ENCODE peak calls at places on chromosome 13, in six cellular contexts. One of them, this sample, is unnamed.
A peak's percentile ranks its signal among the peaks of the same experiment; 100 is the strongest.

GRCh38 chr13:99800951-99801350 is 170.6 kb downstream of the ZIC5 start:
- DNase-seq in A549: no peak
- DNase-seq in endothelial cell of umbilical vein: no peak
- DNase-seq in GM12878: no peak
- DNase-seq in HCT116: no peak
- DNase-seq in H1: no peak
- DNase-seq in this sample: no peak

GRCh38 chr13:50979187-50979586 is 69.6 kb downstream of the RNASEH2B start:
- DNase-seq in A549: no peak
- DNase-seq in endothelial cell of umbilical vein: no peak
- DNase-seq in GM12878: no peak
- DNase-seq in HCT116: no peak
- DNase-seq in H1: no peak
- DNase-seq in this sample: peak; percentile 44

GRCh38 chr13:68940049-68940448 is 1167.6 kb upstream of the ATXN8OS start:
- DNase-seq in A549: no peak
- DNase-seq in endothelial cell of umbilical vein: no peak
- DNase-seq in GM12878: no peak
- DNase-seq in HCT116: no peak
- DNase-seq in H1: no peak
- DNase-seq in this sample: no peak

GRCh38 chr13:20566424-20566916 is 487 bp upstream of the IFT88 start:
- DNase-seq in A549: peak; percentile 76
- DNase-seq in endothelial cell of umbilical vein: no peak
- DNase-seq in GM12878: no peak
- DNase-seq in HCT116: peak; percentile 48
- DNase-seq in H1: peak; percentile 17
- DNase-seq in this sample: no peak

GRCh38 chr13:66048888-66049287 is 1181.2 kb downstream of the PCDH9 start:
- DNase-seq in A549: no peak
- DNase-seq in endothelial cell of umbilical vein: no peak
- DNase-seq in GM12878: no peak
- DNase-seq in HCT116: no peak
- DNase-seq in H1: no peak
- DNase-seq in this sample: no peak

GRCh38 chr13:48748681-48749080 is 95.0 kb downstream of the CYSLTR2 start:
- DNase-seq in A549: no peak
- DNase-seq in endothelial cell of umbilical vein: no peak
- DNase-seq in GM12878: no peak
- DNase-seq in HCT116: no peak
- DNase-seq in H1: no peak
- DNase-seq in this sample: no peak

GRCh38 chr13:25018729-25019115 is 77.2 kb upstream of the PABPC3 start:
- DNase-seq in A549: peak; percentile 46
- DNase-seq in endothelial cell of umbilical vein: no peak
- DNase-seq in GM12878: no peak
- DNase-seq in HCT116: no peak
- DNase-seq in H1: no peak
- DNase-seq in this sample: no peak

GRCh38 chr13:113863511-113864302 is at the start of gene GAS6:
- DNase-seq in A549: peak; percentile 27
- DNase-seq in endothelial cell of umbilical vein: peak; percentile 53
- DNase-seq in GM12878: no peak
- DNase-seq in HCT116: no peak
- DNase-seq in H1: no peak
- DNase-seq in this sample: no peak

GRCh38 chr13:62799038-62799535 is 1383.4 kb upstream of the PCDH20 start:
- DNase-seq in A549: no peak
- DNase-seq in endothelial cell of umbilical vein: no peak
- DNase-seq in GM12878: no peak
- DNase-seq in HCT116: no peak
- DNase-seq in H1: no peak
- DNase-seq in this sample: no peak

GRCh38 chr13:24288870-24289269 is 20.5 kb upstream of the C1QTNF9 start:
- DNase-seq in A549: no peak
- DNase-seq in endothelial cell of umbilical vein: no peak
- DNase-seq in GM12878: no peak
- DNase-seq in HCT116: no peak
- DNase-seq in H1: no peak
- DNase-seq in this sample: no peak

GRCh38 chr13:113849981-113850721 is 13.7 kb downstream of the GAS6 start:
- DNase-seq in A549: no peak
- DNase-seq in endothelial cell of umbilical vein: no peak
- DNase-seq in GM12878: no peak
- DNase-seq in HCT116: no peak
- DNase-seq in H1: no peak
- DNase-seq in this sample: no peak

GRCh38 chr13:50831510-50831909 is 12.0 kb downstream of the DLEU7 start:
- DNase-seq in A549: no peak
- DNase-seq in endothelial cell of umbilical vein: no peak
- DNase-seq in GM12878: no peak
- DNase-seq in HCT116: no peak
- DNase-seq in H1: no peak
- DNase-seq in this sample: no peak

GRCh38 chr13:99803141-99803540 is 168.4 kb downstream of the ZIC5 start:
- DNase-seq in A549: no peak
- DNase-seq in endothelial cell of umbilical vein: no peak
- DNase-seq in GM12878: no peak
- DNase-seq in HCT116: no peak
- DNase-seq in H1: no peak
- DNase-seq in this sample: no peak

GRCh38 chr13:44758595-44759221 is 182.6 kb upstream of the TSC22D1 start:
- DNase-seq in A549: peak; percentile 40
- DNase-seq in endothelial cell of umbilical vein: peak; percentile 85
- DNase-seq in GM12878: no peak
- DNase-seq in HCT116: no peak
- DNase-seq in H1: no peak
- DNase-seq in this sample: no peak

GRCh38 chr13:39874331-39875055 is 219.0 kb downstream of the COG6 start:
- DNase-seq in A549: no peak
- DNase-seq in endothelial cell of umbilical vein: peak; percentile 62
- DNase-seq in GM12878: no peak
- DNase-seq in HCT116: no peak
- DNase-seq in H1: no peak
- DNase-seq in this sample: no peak

GRCh38 chr13:98576963-98577822 is at the start of gene STK24:
- DNase-seq in A549: peak; percentile 56
- DNase-seq in endothelial cell of umbilical vein: peak; percentile 78
- DNase-seq in GM12878: no peak
- DNase-seq in HCT116: no peak
- DNase-seq in H1: no peak
- DNase-seq in this sample: peak; percentile 75

GRCh38 chr13:30734434-30734833 is 909 bp upstream of the ALOX5AP start:
- DNase-seq in A549: no peak
- DNase-seq in endothelial cell of umbilical vein: no peak
- DNase-seq in GM12878: no peak
- DNase-seq in HCT116: no peak
- DNase-seq in H1: peak; percentile 2
- DNase-seq in this sample: no peak

GRCh38 chr13:30736921-30737320 is 1.6 kb downstream of the ALOX5AP start:
- DNase-seq in A549: no peak
- DNase-seq in endothelial cell of umbilical vein: no peak
- DNase-seq in GM12878: no peak
- DNase-seq in HCT116: no peak
- DNase-seq in H1: no peak
- DNase-seq in this sample: no peak

GRCh38 chr13:30736461-30736860 is 1.1 kb downstream of the ALOX5AP start:
- DNase-seq in A549: no peak
- DNase-seq in endothelial cell of umbilical vein: no peak
- DNase-seq in GM12878: no peak
- DNase-seq in HCT116: no peak
- DNase-seq in H1: no peak
- DNase-seq in this sample: no peak

GRCh38 chr13:30737511-30738342 is 2.4 kb downstream of the ALOX5AP start:
- DNase-seq in A549: no peak
- DNase-seq in endothelial cell of umbilical vein: no peak
- DNase-seq in GM12878: no peak
- DNase-seq in HCT116: no peak
- DNase-seq in H1: no peak
- DNase-seq in this sample: peak; percentile 91

GRCh38 chr13:30735025-30735967 is at the start of gene ALOX5AP:
- DNase-seq in A549: no peak
- DNase-seq in endothelial cell of umbilical vein: no peak
- DNase-seq in GM12878: peak; percentile 72
- DNase-seq in HCT116: no peak
- DNase-seq in H1: no peak
- DNase-seq in this sample: peak; percentile 92
- TF ChIP-seq POLR2A in A549: no peak
- TF ChIP-seq POLR2A in endothelial cell of umbilical vein: no peak
- TF ChIP-seq POLR2A in GM12878: peak; percentile 74
- TF ChIP-seq POLR2A in HCT116: no peak
- TF ChIP-seq POLR2A in H1: no peak
- TF ChIP-seq POLR2A in this sample: no peak

GRCh38 chr13:94552095-94552494 is 43.9 kb downstream of the TGDS start:
- DNase-seq in A549: no peak
- DNase-seq in endothelial cell of umbilical vein: no peak
- DNase-seq in GM12878: no peak
- DNase-seq in HCT116: no peak
- DNase-seq in H1: no peak
- DNase-seq in this sample: no peak

GRCh38 chr13:94550030-94550738 is 45.8 kb downstream of the TGDS start:
- DNase-seq in A549: no peak
- DNase-seq in endothelial cell of umbilical vein: no peak
- DNase-seq in GM12878: peak; percentile 4
- DNase-seq in HCT116: no peak
- DNase-seq in H1: no peak
- DNase-seq in this sample: no peak

GRCh38 chr13:94546071-94546839 is 49.7 kb downstream of the TGDS start:
- DNase-seq in A549: no peak
- DNase-seq in endothelial cell of umbilical vein: no peak
- DNase-seq in GM12878: no peak
- DNase-seq in HCT116: no peak
- DNase-seq in H1: peak; percentile 25
- DNase-seq in this sample: no peak

GRCh38 chr13:94549241-94550029 is 46.5 kb downstream of the TGDS start:
- DNase-seq in A549: peak; percentile 94
- DNase-seq in endothelial cell of umbilical vein: peak; percentile 96
- DNase-seq in GM12878: peak; percentile 93
- DNase-seq in HCT116: peak; percentile 84
- DNase-seq in H1: peak; percentile 76
- DNase-seq in this sample: peak; percentile 96

DNA sequence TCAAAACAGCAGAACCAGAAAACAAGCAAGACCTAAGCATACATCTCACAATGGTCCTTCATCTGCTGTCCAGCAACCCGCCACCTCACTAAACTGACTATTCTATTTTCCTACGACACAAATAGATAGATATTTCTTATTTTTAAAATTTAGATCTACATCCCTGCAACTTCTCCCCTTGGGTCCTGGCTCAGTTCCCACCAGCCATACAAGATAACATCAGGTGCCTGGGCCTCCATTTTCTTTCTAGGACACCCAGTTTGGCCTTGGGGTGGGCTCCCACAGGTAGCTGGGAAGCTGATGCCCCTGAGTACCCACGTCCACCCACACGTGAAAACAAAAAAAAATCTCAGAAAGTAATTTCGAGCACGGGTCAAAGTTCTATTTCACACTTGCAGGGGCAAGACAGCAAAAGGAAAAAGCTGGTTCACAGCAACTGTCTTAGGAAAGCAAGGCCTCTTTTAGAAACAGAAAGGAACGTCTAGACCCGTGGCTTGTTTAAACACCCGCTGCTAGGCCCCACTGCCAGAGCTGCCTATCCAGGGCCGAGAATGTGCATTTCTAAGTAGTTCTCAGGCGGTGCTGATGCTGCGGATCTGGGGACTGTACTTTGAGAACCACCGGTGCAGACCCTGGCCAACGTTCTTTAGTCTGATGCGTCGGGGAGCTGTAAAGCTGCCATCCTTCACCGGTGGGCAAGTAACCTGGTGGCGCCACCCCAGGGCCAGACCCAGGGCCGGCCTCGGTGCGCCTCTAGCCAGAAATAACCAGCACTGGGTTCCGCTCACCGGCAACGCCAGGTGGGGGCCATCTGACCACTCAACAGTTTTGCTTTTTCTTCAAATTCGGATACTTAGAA is 47.3 kb downstream of the TGDS start:
- DNase-seq in A549: peak; percentile 67
- DNase-seq in endothelial cell of umbilical vein: no peak
- DNase-seq in GM12878: peak; percentile 8
- DNase-seq in HCT116: peak; percentile 40
- DNase-seq in H1: peak; percentile 50
- DNase-seq in this sample: no peak
- TF ChIP-seq MAX in A549: no peak
- TF ChIP-seq MAX in endothelial cell of umbilical vein: no peak
- TF ChIP-seq MAX in GM12878: no peak
- TF ChIP-seq MAX in HCT116: no peak
- TF ChIP-seq MAX in H1: no peak
- TF ChIP-seq MAX in this sample: no peak

DNA sequence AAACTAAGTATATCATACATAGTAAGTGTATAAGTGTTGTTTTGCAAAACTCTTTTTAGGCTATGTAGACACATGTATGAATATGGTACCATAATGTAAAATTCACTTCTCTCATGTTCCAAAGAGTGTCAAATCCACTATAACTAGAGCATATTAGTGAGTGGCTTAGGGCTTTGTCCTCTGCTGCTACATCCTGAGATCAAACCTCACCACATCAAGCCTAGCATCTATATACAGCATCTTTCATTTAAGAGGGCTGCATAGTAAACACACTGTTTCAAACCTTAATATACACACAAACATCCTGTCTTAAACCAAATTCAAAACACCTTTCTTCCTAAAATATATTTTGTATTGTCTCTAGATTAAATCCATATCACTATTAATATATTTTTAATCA is 38.6 kb downstream of the ELF1 start:
- DNase-seq in A549: no peak
- DNase-seq in endothelial cell of umbilical vein: peak; percentile 46
- DNase-seq in GM12878: no peak
- DNase-seq in HCT116: no peak
- DNase-seq in H1: no peak
- DNase-seq in this sample: no peak
- H3K4me3 ChIP-seq in A549: no peak overlapping the region
- H3K4me3 ChIP-seq in endothelial cell of umbilical vein: peak overlapping the region; percentile 91
- H3K4me3 ChIP-seq in GM12878: peak overlapping the region; percentile 76
- H3K4me3 ChIP-seq in HCT116: no peak overlapping the region
- H3K4me3 ChIP-seq in H1: no peak overlapping the region
- H3K4me3 ChIP-seq in this sample: peak overlapping the region; percentile 68

GRCh38 chr13:73883162-73883561 is 251.0 kb downstream of the KLF12 start:
- DNase-seq in A549: no peak
- DNase-seq in endothelial cell of umbilical vein: no peak
- DNase-seq in GM12878: no peak
- DNase-seq in HCT116: no peak
- DNase-seq in H1: no peak
- DNase-seq in this sample: no peak
- TF ChIP-seq POLR2A in A549: no peak
- TF ChIP-seq POLR2A in endothelial cell of umbilical vein: no peak
- TF ChIP-seq POLR2A in GM12878: no peak
- TF ChIP-seq POLR2A in HCT116: no peak
- TF ChIP-seq POLR2A in H1: no peak
- TF ChIP-seq POLR2A in this sample: no peak

This sample was measured in NB4.